ENCODE peak calls at places on chromosomes 3 and 15, in six cellular contexts. Y is iPS DF 6.9, R is left ventricle myocardium inferior, G is mesendoderm, M is AG10803, K is A549. T is an unnamed sample.

GRCh38 chr3:191008074-191008473 is 145.6 kb upstream of the GMNC start:
- DNase-seq in Y (no peak), R (no peak), G (no peak), M (no peak), K (no peak), T (no peak)

GRCh38 chr3:168047190-168047795 is 48.4 kb downstream of the GOLIM4 start:
- DNase-seq in Y (peak; percentile 25), R (no peak), G (peak; percentile 86), M (peak; percentile 82), K (peak; percentile 74), T (no peak)

GRCh38 chr3:169232863-169233262 is 430.6 kb downstream of the MECOM start:
- DNase-seq in Y (no peak), R (no peak), G (peak; percentile 51), M (peak; percentile 27), K (no peak), T (no peak)

GRCh38 chr3:46674031-46674592 is 19.4 kb downstream of the ALS2CL start:
- DNase-seq in Y (no peak), R (peak; percentile 9), G (peak; percentile 40), M (no peak), K (no peak), T (no peak)

GRCh38 chr3:90091557-90091956 is 984.1 kb downstream of the EPHA3 start:
- DNase-seq in Y (peak; percentile 18), R (peak; percentile 14), G (peak; percentile 86), M (peak; percentile 12), K (peak; percentile 26), T (no peak)

GRCh38 chr3:27758083-27758482 is 36.0 kb upstream of the EOMES start:
- DNase-seq in Y (no peak), R (no peak), G (peak; percentile 55), M (peak; percentile 75), K (peak; percentile 62), T (no peak)

GRCh38 chr3:142929109-142929508 is 34.4 kb downstream of the PAQR9 start:
- DNase-seq in Y (peak; percentile 54), R (peak; percentile 22), G (peak; percentile 77), M (peak; percentile 56), K (peak; percentile 82), T (peak; percentile 32)

GRCh38 chr15:96882361-96882760 is 551.9 kb downstream of the NR2F2 start:
- DNase-seq in Y (no peak), R (no peak), G (no peak), M (no peak), K (no peak), T (no peak)

GRCh38 chr3:36476274-36476942 is 96.1 kb downstream of the STAC start:
- DNase-seq in Y (no peak), R (no peak), G (no peak), M (peak; percentile 46), K (no peak), T (no peak)

GRCh38 chr3:115074502-115074901 is 72.6 kb downstream of the ZBTB20 start:
- DNase-seq in Y (no peak), R (no peak), G (peak; percentile 20), M (peak; percentile 32), K (no peak), T (no peak)

GRCh38 chr15:56017920-56018319 is 24.5 kb upstream of the NEDD4 start:
- DNase-seq in Y (no peak), R (no peak), G (peak; percentile 16), M (no peak), K (no peak), T (no peak)

GRCh38 chr15:62391565-62392262 is 226.6 kb upstream of the C2CD4B start:
- DNase-seq in Y (no peak), R (peak; percentile 63), G (peak; percentile 56), M (peak; percentile 63), K (peak; percentile 59), T (no peak)

GRCh38 chr3:157347577-157348303 is 88.9 kb upstream of the PTX3 start:
- DNase-seq in Y (no peak), R (no peak), G (peak; percentile 71), M (no peak), K (no peak), T (no peak)

GRCh38 chr15:73757571-73757970 is 4.4 kb upstream of the INSYN1 start:
- DNase-seq in Y (no peak), R (no peak), G (no peak), M (no peak), K (no peak), T (no peak)
- H3K4me3 ChIP-seq in Y (no peak overlapping the region), R (no peak overlapping the region), G (no peak overlapping the region), M (no peak overlapping the region), K (no peak overlapping the region), T (no peak overlapping the region)

GRCh38 chr3:8095724-8096123 is 405.9 kb upstream of the LMCD1 start:
- DNase-seq in Y (peak; percentile 50), R (no peak), G (peak; percentile 88), M (peak; percentile 1), K (peak; percentile 30), T (no peak)
- H3K4me3 ChIP-seq in Y (no peak overlapping the region), R (no peak overlapping the region), G (no peak overlapping the region), M (no peak overlapping the region), K (no peak overlapping the region), T (no peak overlapping the region)

GRCh38 chr15:92884459-92884812 is 15.7 kb upstream of the CHD2 start:
- DNase-seq in Y (no peak), R (no peak), G (no peak), M (no peak), K (no peak), T (no peak)

GRCh38 chr15:92887869-92888268 is 12.3 kb upstream of the CHD2 start:
- DNase-seq in Y (no peak), R (no peak), G (no peak), M (no peak), K (no peak), T (no peak)

GRCh38 chr15:92884813-92885461 is 15.2 kb upstream of the CHD2 start:
- DNase-seq in Y (no peak), R (no peak), G (no peak), M (no peak), K (peak; percentile 48), T (peak; percentile 46)

GRCh38 chr15:92886815-92887214 is 13.3 kb upstream of the CHD2 start:
- DNase-seq in Y (no peak), R (no peak), G (no peak), M (no peak), K (no peak), T (no peak)

DNA sequence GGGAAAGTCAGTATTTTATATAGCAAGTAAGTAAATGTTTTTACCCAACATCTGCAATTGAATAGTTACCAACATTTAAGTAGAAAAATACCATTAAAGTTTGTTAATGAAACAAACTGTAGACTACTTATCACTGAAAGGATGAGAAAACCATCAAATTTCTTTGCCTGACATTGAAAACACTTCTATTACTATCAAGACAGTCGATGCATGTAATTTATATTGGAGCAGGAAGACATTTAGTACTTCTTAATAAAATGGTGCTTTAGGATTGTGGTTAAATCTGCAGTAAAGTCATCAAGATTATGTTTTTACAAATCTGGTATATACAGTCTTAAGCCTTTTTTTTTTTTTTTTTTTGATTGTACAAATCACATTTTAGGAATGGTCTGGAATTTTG is 13.9 kb upstream of the CHD2 start:
- DNase-seq in Y (no peak), R (no peak), G (no peak), M (no peak), K (no peak), T (no peak)
- H3K4me3 ChIP-seq in Y (no peak overlapping the region), R (peak overlapping the region; percentile 88), G (no peak overlapping the region), M (peak overlapping the region; percentile 72), K (peak overlapping the region; percentile 85), T (peak overlapping the region; percentile 100)

DNA sequence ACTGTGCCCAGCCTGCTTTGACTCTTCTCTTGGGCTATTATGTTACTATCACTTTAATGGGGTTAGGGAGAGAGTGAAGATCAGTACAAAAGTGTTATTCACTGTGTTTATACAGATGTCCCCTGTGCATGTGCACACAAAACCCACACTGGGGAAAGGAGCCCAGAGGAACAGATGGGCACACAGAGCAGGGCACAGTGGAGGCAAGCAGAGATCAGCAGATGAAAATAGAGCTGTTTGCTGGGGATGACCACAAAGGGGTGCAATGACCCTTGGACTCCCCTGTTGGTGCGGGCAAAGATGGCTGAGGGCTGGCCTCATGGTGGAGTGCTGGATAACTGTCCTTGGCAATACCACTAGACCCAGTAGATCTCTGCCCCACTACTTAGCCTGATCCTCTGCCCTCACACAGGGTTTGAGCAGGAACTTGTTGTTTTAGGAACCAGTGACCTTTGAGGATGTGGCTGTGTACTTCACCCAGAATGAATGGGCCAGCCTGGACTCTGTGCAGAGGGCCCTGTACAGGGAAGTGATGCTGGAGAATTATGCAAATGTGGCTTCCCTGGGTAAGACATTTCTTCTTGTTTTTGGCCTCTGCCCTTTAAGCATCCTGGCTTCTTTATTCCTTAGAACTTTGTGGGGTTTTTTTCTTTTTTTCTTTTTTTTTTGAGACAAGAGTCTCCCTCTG is 5.3 kb downstream of the ZNF620 start:
- DNase-seq in Y (no peak), R (no peak), G (no peak), M (no peak), K (no peak), T (no peak)
- H3K4me3 ChIP-seq in Y (no peak overlapping the region), R (no peak overlapping the region), G (no peak overlapping the region), M (no peak overlapping the region), K (no peak overlapping the region), T (no peak overlapping the region)

DNA sequence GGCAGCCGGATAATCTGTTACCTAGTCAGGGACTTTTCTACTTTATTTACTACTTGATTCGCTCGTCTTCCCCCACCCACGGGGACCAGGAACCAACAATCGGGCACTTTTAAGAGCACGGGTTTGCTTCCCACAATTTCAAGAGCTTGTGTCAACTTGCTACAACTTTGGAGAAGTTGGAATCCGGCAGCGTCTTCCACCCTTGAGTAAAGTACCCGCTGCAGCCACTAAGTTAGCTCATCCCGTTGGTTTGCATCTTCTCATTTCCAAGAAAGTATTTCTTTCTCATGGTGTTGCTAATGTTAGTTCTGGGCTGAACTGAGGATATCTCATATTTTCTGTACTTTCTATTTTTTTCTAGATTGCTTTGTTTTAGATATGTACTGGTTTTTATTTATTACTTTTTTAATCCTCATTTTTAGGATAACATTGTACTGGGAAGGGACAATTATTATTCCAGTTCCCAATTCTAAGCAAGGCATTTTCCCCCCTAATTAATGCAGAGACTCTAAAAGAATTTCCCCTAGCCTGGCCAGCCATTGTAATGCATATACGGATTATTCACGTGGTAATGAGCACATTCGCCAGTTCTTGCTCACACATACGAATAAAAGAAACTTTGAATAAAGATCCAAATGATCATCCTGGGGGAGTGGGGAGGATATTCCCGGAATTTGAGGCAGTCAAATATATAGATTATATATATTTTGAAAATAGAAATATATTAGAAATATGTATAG is 4.0 kb downstream of the SOX2 start:
- DNase-seq in Y (no peak), R (no peak), G (peak; percentile 65), M (no peak), K (no peak), T (no peak)
- H3K4me3 ChIP-seq in Y (peak overlapping the region; percentile 69), R (no peak overlapping the region), G (no peak overlapping the region), M (no peak overlapping the region), K (peak overlapping the region; percentile 33), T (no peak overlapping the region)

GRCh38 chr3:458124-458523 is 261.6 kb downstream of the CHL1 start:
- DNase-seq in Y (no peak), R (no peak), G (no peak), M (no peak), K (no peak), T (no peak)
- H3K4me3 ChIP-seq in Y (no peak overlapping the region), R (peak overlapping the region; percentile 6), G (no peak overlapping the region), M (no peak overlapping the region), K (no peak overlapping the region), T (no peak overlapping the region)

DNA sequence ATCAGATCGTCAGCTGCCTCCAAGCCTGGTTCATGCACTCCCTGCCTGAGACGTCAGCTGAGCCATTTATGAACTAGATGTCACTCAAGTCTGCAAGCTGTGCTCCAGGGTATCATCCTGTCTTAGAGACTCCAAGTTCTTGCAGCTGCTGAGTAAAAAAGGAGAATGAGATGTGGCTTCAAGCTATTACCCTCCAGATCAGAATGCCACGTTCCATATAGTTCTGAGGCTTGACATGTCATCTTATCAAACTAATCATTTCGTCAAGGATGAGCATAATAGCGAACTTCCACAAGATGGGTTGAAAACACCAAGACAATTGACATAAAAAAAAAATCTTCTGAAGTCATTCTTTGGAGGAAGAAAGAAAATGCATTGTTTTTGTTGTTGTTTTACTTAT is 766.2 kb downstream of the TBL1XR1 start:
- DNase-seq in Y (no peak), R (no peak), G (no peak), M (no peak), K (no peak), T (no peak)
- H3K4me3 ChIP-seq in Y (no peak overlapping the region), R (no peak overlapping the region), G (no peak overlapping the region), M (no peak overlapping the region), K (no peak overlapping the region), T (no peak overlapping the region)